ENCODE peak calls at places on chromosomes 6 and 20, in seven cellular contexts. M is OCI-LY7; W is cardiac muscle cell; S is AG04450; H is CD8-positive, alpha-beta T cell; D is tibial artery; Q is A549. V is an unnamed sample.

GRCh38 chr6:27145731-27146455 is 101.6 kb upstream of the PRSS16 start:
- DNase-seq in M (peak), W (peak), S (peak), H (peak), D (peak), Q (no peak), V (peak)

GRCh38 chr6:131762984-131763383 is 44.8 kb upstream of the ENPP1 start:
- DNase-seq in M (no peak), W (no peak), S (no peak), H (no peak), D (no peak), Q (no peak), V (no peak)

GRCh38 chr6:71349395-71349794 is 60.8 kb downstream of the OGFRL1 start:
- DNase-seq in M (peak), W (peak), S (no peak), H (no peak), D (no peak), Q (no peak), V (no peak)

GRCh38 chr6:169827372-169827771 is 76.0 kb downstream of the ERMARD start:
- DNase-seq in M (no peak), W (no peak), S (no peak), H (no peak), D (no peak), Q (no peak), V (peak)

GRCh38 chr6:5367510-5367909 is 106.2 kb downstream of the FARS2 start:
- DNase-seq in M (no peak), W (no peak), S (no peak), H (no peak), D (no peak), Q (no peak), V (no peak)

GRCh38 chr6:47073125-47074110 is 31.3 kb upstream of the ADGRF1 start:
- DNase-seq in M (peak), W (no peak), S (no peak), H (no peak), D (no peak), Q (peak), V (no peak)

GRCh38 chr6:109782401-109783046 is 91.4 kb downstream of the FIG4 start:
- DNase-seq in M (no peak), W (no peak), S (no peak), H (no peak), D (no peak), Q (no peak), V (no peak)

GRCh38 chr20:6588296-6588695 is 179.2 kb upstream of the BMP2 start:
- DNase-seq in M (no peak), W (peak), S (no peak), H (no peak), D (no peak), Q (no peak), V (peak)

GRCh38 chr20:48523191-48523757 is 304.5 kb downstream of the PREX1 start:
- DNase-seq in M (peak), W (peak), S (no peak), H (no peak), D (no peak), Q (peak), V (no peak)

GRCh38 chr6:27861861-27862260 is 50.3 kb downstream of the OR2B2 start:
- DNase-seq in M (peak), W (no peak), S (no peak), H (no peak), D (no peak), Q (no peak), V (no peak)

GRCh38 chr6:93407186-93407585 is 12.2 kb downstream of the EPHA7 start:
- DNase-seq in M (no peak), W (peak), S (no peak), H (no peak), D (no peak), Q (no peak), V (no peak)

GRCh38 chr6:36914227-36914794 is 28.6 kb downstream of the C6orf89 start:
- DNase-seq in M (no peak), W (no peak), S (no peak), H (no peak), D (no peak), Q (peak), V (peak)

GRCh38 chr6:161924516-161925116 is 650.8 kb upstream of the AGPAT4 start:
- DNase-seq in M (no peak), W (no peak), S (no peak), H (no peak), D (no peak), Q (no peak), V (no peak)

GRCh38 chr6:100001915-100002388 is 7.9 kb upstream of the MCHR2 start:
- DNase-seq in M (peak), W (peak), S (peak), H (peak), D (peak), Q (peak), V (peak)

GRCh38 chr6:133595076-133595868 is 293.6 kb upstream of the TCF21 start:
- DNase-seq in M (no peak), W (no peak), S (peak), H (no peak), D (no peak), Q (no peak), V (peak)

GRCh38 chr6:2531426-2532208 is 219.1 kb downstream of the MYLK4 start:
- DNase-seq in M (no peak), W (peak), S (peak), H (no peak), D (no peak), Q (no peak), V (no peak)

GRCh38 chr20:43006651-43007375 is 182.9 kb downstream of the PTPRT start:
- DNase-seq in M (no peak), W (no peak), S (no peak), H (no peak), D (no peak), Q (no peak), V (no peak)

GRCh38 chr6:154683756-154684523 is 49.3 kb upstream of the SCAF8 start:
- DNase-seq in M (peak), W (peak), S (no peak), H (no peak), D (no peak), Q (no peak), V (peak)

GRCh38 chr20:401682-402495 is 6.2 kb upstream of the RBCK1 start:
- DNase-seq in M (peak), W (peak), S (peak), H (no peak), D (no peak), Q (peak), V (peak)

GRCh38 chr20:61728786-61729365 is 336.8 kb downstream of the TAF4 start:
- DNase-seq in M (no peak), W (no peak), S (no peak), H (no peak), D (no peak), Q (no peak), V (no peak)

GRCh38 chr20:22556565-22557056 is 27.8 kb downstream of the FOXA2 start:
- DNase-seq in M (no peak), W (no peak), S (no peak), H (no peak), D (no peak), Q (no peak), V (no peak)

GRCh38 chr6:157438611-157439109 is 57.7 kb downstream of the ZDHHC14 start:
- DNase-seq in M (no peak), W (peak), S (no peak), H (no peak), D (no peak), Q (no peak), V (no peak)

GRCh38 chr20:9507544-9508239 is 6.7 kb upstream of the LAMP5 start:
- DNase-seq in M (no peak), W (no peak), S (no peak), H (no peak), D (no peak), Q (no peak), V (no peak)

GRCh38 chr20:13865156-13865555 is 80.3 kb downstream of the NDUFAF5 start:
- DNase-seq in M (no peak), W (no peak), S (no peak), H (no peak), D (no peak), Q (no peak), V (no peak)

GRCh38 chr20:18712877-18713276 is 100.7 kb upstream of the SCP2D1 start:
- DNase-seq in M (no peak), W (no peak), S (no peak), H (no peak), D (no peak), Q (no peak), V (no peak)

GRCh38 chr6:38436726-38437465 is 202.8 kb downstream of the BTBD9 start:
- DNase-seq in M (no peak), W (peak), S (no peak), H (no peak), D (no peak), Q (no peak), V (no peak)

GRCh38 chr6:2999005-2999620 is 581 bp upstream of the NQO2 start:
- DNase-seq in M (peak), W (peak), S (no peak), H (peak), D (peak), Q (no peak), V (no peak)

GRCh38 chr6:79152269-79152737 is 74.2 kb upstream of the PHIP start:
- DNase-seq in M (no peak), W (no peak), S (no peak), H (no peak), D (no peak), Q (no peak), V (no peak)

GRCh38 chr6:90536516-90536915 is 50.4 kb downstream of the MAP3K7 start:
- DNase-seq in M (no peak), W (no peak), S (no peak), H (no peak), D (no peak), Q (no peak), V (no peak)

GRCh38 chr6:136323431-136324112 is 33.9 kb upstream of the BCLAF1 start:
- DNase-seq in M (no peak), W (peak), S (no peak), H (no peak), D (no peak), Q (no peak), V (no peak)

GRCh38 chr20:60792941-60793340 is 459.1 kb upstream of the CDH4 start:
- DNase-seq in M (no peak), W (no peak), S (no peak), H (no peak), D (no peak), Q (no peak), V (no peak)

GRCh38 chr6:11069760-11070159 is 23.9 kb upstream of the SMIM13 start:
- DNase-seq in M (no peak), W (no peak), S (no peak), H (no peak), D (no peak), Q (no peak), V (no peak)

GRCh38 chr6:129846761-129847160 is 14.4 kb downstream of the TMEM244 start:
- DNase-seq in M (no peak), W (no peak), S (no peak), H (no peak), D (no peak), Q (no peak), V (no peak)

GRCh38 chr6:13375360-13375878 is 47.1 kb upstream of the TBC1D7 start:
- DNase-seq in M (peak), W (no peak), S (no peak), H (no peak), D (no peak), Q (no peak), V (no peak)

GRCh38 chr20:37179671-37180524 is 550 bp upstream of the MROH8 start:
- DNase-seq in M (peak), W (peak), S (no peak), H (no peak), D (no peak), Q (no peak), V (no peak)

GRCh38 chr6:161557333-161558107 is 283.7 kb upstream of the AGPAT4 start:
- DNase-seq in M (peak), W (no peak), S (no peak), H (no peak), D (no peak), Q (no peak), V (no peak)

GRCh38 chr6:120198033-120198432 is 848.5 kb upstream of the MAN1A1 start:
- DNase-seq in M (no peak), W (peak), S (no peak), H (no peak), D (no peak), Q (no peak), V (no peak)

GRCh38 chr20:10370091-10370887 is 63.7 kb downstream of the MKKS start:
- DNase-seq in M (no peak), W (peak), S (no peak), H (no peak), D (no peak), Q (peak), V (no peak)

GRCh38 chr20:4152696-4153235 is 137.4 kb upstream of the RNF24 start:
- DNase-seq in M (no peak), W (no peak), S (no peak), H (no peak), D (peak), Q (no peak), V (no peak)

GRCh38 chr20:4151991-4152695 is 136.8 kb upstream of the RNF24 start:
- DNase-seq in M (no peak), W (peak), S (no peak), H (no peak), D (no peak), Q (no peak), V (no peak)

GRCh38 chr20:4147319-4147718 is 132.0 kb upstream of the RNF24 start:
- DNase-seq in M (no peak), W (no peak), S (no peak), H (no peak), D (peak), Q (no peak), V (no peak)

GRCh38 chr20:4151342-4151741 is 136.0 kb upstream of the RNF24 start:
- DNase-seq in M (no peak), W (no peak), S (no peak), H (no peak), D (no peak), Q (no peak), V (no peak)

DNA sequence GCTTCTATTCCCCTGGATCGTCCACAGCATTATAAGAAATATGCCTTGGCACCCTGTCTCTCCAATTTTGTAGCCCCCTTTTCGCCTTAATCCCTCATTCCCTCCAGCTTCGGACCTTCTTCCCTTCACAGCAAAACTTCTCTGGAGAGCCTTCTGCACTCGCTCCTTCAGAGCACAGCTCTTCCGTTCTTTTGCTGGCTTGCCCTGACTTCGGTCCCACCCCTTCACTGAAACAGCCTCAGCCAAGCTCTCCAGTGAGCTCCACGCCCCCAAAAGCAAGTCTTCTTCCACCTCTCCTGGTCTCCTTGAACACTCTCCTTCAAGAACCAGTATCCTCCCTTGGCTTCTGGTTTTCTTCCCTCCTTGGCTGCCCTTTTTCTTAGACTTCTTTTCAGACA is 134.7 kb upstream of the RNF24 start:
- DNase-seq in M (no peak), W (peak), S (no peak), H (no peak), D (peak), Q (peak), V (no peak)
- H3K4me3 ChIP-seq in M (no peak), W (peak), S (peak), H (no peak), D (peak), Q (peak), V (peak)

GRCh38 chr20:49591217-49591865 is 23.4 kb upstream of the PTGIS start:
- DNase-seq in M (no peak), W (peak), S (no peak), H (no peak), D (no peak), Q (no peak), V (no peak)

GRCh38 chr20:49593441-49594142 is 25.7 kb upstream of the PTGIS start:
- DNase-seq in M (no peak), W (no peak), S (no peak), H (no peak), D (no peak), Q (no peak), V (no peak)

GRCh38 chr20:49589747-49590146 is 21.8 kb upstream of the PTGIS start:
- DNase-seq in M (no peak), W (no peak), S (no peak), H (no peak), D (no peak), Q (no peak), V (no peak)

GRCh38 chr20:49592120-49592519 is 24.2 kb upstream of the PTGIS start:
- DNase-seq in M (no peak), W (no peak), S (no peak), H (no peak), D (no peak), Q (no peak), V (no peak)

GRCh38 chr20:49590163-49591017 is 22.5 kb upstream of the PTGIS start:
- DNase-seq in M (no peak), W (no peak), S (no peak), H (no peak), D (no peak), Q (no peak), V (no peak)
- H3K27ac ChIP-seq in M (no peak), W (no peak), S (no peak), H (no peak), D (peak), Q (no peak), V (no peak)

DNA sequence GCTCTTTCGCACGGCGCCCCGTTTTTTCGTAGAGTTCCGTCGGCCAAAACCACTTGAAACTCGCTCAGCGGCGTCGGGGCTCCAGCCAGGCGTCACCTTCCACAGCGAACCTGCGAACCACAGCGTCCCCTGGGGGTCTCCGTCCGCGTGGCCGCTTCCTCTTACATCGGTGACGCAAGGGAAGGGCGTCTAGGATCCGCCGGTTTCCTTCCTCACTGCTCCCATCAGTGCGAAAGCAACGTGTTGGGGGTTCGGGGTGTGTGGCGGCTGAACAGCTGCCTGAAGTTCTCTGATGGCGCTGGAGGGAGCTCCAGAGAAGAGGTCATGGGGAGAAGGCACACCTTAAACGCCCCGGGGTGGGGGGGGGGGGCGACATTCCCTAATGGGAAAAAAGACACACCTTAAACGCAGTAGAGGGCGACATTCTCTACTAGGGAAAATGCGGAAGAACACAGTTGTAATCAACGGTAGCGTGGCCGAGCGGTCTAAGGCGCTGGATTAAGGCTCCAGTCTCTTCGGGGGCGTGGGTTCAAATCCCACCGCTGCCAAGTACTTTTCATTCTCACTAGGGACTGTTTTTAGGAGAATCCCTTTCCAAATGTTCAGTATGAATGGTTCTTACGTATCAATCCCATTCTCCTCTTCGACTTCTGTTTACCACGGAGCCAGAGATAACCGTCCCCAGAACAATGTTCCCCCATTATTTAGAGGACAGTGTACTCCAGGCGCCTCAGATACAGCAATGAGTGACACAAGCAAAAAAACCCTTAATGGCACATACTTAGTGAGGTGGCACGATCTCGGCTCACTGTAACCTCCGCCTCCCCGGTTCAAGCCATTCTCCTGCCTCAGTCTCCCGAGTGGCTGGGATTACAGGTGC is 16.3 kb downstream of the ZNF311 start:
- DNase-seq in M (no peak), W (peak), S (no peak), H (peak), D (no peak), Q (peak), V (peak)
- TF ChIP-seq CTCF in M (no peak), W (peak), S (peak), H (peak), D (no peak), Q (no peak), V (no peak)

DNA sequence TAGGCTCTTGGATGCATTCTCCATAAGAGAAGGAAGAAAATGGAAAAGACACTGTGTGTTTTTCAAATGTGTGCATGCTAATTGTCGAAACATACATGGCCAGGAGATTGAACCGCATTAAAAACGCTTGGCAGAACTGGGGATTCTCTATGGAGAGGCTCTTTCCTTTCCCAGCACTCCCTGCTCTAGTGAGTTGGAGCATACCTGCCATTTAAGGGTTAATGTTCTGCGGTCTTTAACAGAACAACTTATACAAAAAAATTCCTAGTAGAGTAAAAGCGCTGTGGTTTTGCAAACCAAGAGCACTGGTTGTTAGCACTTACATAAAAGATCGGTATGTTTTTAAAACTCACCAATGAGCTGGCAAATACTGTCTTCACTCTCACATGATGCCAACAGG is 1.6 kb downstream of the TAGAP start:
- DNase-seq in M (peak), W (no peak), S (no peak), H (no peak), D (no peak), Q (no peak), V (peak)
- H3K4me3 ChIP-seq in M (peak), W (no peak), S (no peak), H (peak), D (no peak), Q (no peak), V (peak)

DNA sequence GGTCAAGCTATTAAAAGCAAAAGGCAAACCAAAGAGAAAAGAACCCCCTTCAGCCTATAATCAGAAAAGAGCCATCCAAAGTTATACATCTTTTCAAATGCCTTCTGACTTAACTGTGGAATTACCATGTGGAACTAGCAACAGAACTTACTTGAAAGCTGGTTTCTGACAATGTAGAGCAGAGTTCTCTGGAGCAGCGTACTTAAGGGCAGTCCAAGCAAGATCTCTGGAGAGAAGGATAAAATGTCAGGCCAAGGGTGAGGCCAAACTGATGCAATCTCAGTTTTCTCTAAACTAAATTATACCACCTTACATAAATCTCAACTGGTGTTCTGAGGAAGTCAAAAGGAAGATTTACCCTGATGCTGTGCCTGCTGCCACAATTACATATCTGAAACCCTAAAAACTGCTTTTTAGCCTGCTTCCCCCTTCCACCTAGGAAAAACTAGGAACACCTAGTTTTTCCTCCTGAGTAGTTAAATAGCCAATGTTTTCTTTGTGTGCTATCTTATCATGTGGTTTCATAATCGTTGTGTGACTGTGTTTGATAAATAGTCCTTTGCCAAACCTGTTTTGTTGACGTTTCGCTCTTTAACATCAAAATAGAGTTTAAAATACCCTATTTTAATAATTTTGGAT is 28.0 kb downstream of the NCOA7 start:
- DNase-seq in M (no peak), W (peak), S (no peak), H (no peak), D (no peak), Q (no peak), V (no peak)
- H3K27ac ChIP-seq in M (no peak), W (no peak), S (no peak), H (no peak), D (no peak), Q (no peak), V (no peak)